ENCODE peak calls at places on chromosomes 7 and 10, in five cellular contexts. E is esophagus squamous epithelium, Y is endodermal cell, S is left ventricle myocardium inferior, W is kidney. L is an unnamed sample. For H3K4me1 and H3K36me3, the result is how much of the 10 kb centered on the place peaks cover.

GRCh38 chr7:17545348-17545747 is 246.9 kb downstream of the AHR start:
- DNase-seq in E (no peak), Y (no peak), W (no peak), S (no peak), L (no peak)

GRCh38 chr10:71268247-71268691 is 50.8 kb upstream of the SLC29A3 start:
- DNase-seq in W (no peak), E (no peak), Y (peak), S (no peak), L (peak)

GRCh38 chr10:70918851-70919530 is 30.6 kb upstream of the PCBD1 start:
- DNase-seq in S (peak), Y (no peak), W (peak), E (no peak), L (no peak)

GRCh38 chr10:5538446-5538845 is 13.7 kb downstream of the CALML3 start:
- DNase-seq in S (no peak), Y (peak), E (no peak), W (peak), L (peak)

GRCh38 chr10:43782814-43783213 is 134.1 kb upstream of the ZNF32 start:
- DNase-seq in E (no peak), W (no peak), S (no peak), Y (no peak), L (no peak)

GRCh38 chr10:124384142-124384541 is 34.6 kb downstream of the OAT start:
- DNase-seq in W (no peak), E (no peak), Y (no peak), S (no peak), L (no peak)

GRCh38 chr7:44225566-44226395 is 25.0 kb downstream of the YKT6 start:
- DNase-seq in E (no peak), S (no peak), W (no peak), Y (no peak), L (no peak)

GRCh38 chr7:96501318-96501717 is 179.4 kb upstream of the SLC25A13 start:
- DNase-seq in E (no peak), S (no peak), W (no peak), Y (no peak), L (no peak)

GRCh38 chr7:46006723-46007122 is 85.7 kb upstream of the IGFBP3 start:
- DNase-seq in W (no peak), S (no peak), Y (no peak), E (no peak), L (no peak)

GRCh38 chr7:112182749-112183148 is 23.4 kb downstream of the DOCK4 start:
- DNase-seq in Y (no peak), E (no peak), W (peak), S (peak), L (no peak)

GRCh38 chr10:122531935-122532334 is 28.6 kb upstream of the DMBT1 start:
- DNase-seq in W (no peak), S (no peak), Y (no peak), E (no peak), L (no peak)

GRCh38 chr7:133781481-133782090 is 345.6 kb upstream of the LRGUK start:
- DNase-seq in S (no peak), E (no peak), W (no peak), Y (no peak), L (no peak)

GRCh38 chr7:154832557-154833138 is 170.3 kb downstream of the PAXIP1 start:
- DNase-seq in Y (peak), W (no peak), E (no peak), S (no peak), L (no peak)

GRCh38 chr7:1056006-1056784 is 11.8 kb downstream of the GPR146 start:
- DNase-seq in Y (no peak), E (no peak), S (peak), W (peak), L (no peak)

GRCh38 chr7:127792528-127793342 is 140.7 kb downstream of the SND1 start:
- DNase-seq in Y (peak), S (no peak), W (no peak), E (no peak), L (no peak)

DNA sequence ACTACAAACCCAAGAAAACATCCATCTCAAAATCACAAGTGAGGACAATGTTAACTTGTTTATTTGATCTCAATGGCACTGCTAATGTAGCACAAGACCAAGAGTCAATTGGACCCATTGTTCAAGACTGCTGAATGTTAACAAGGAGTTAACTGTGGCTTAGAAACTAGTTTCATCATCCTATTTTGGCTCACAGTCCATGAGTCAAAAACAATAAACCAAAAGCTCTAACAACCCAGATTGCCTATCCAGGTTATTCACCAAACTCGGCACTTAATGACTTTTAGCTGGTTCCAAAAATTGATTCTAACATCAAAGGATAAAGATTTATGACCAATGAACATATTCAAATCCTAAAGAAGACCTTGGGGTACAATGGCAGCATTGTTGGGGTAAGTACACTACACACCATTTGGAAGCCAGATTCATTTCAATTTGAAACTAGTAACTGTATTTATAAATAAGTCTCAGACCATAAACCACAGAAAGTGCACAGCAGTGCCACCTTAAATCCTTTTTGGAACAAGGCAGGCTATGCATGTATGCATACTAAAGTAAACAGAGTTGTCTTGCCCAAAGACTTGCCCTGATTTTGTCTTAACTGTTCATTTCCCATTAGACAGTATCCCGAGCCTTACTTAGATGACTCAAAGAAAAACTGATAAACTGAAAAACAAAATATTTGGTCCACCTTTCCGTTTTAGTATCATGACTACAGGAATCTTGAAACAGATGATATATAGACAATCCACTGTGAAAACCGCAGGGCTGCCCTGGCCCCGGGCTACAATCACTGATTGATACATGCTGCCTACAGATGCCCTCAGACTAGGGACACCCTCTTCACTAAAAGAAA is 84.5 kb downstream of the SRPK2 start:
- DNase-seq in E (no peak), Y (no peak), S (no peak), W (no peak), L (no peak)
- H3K4me1 ChIP-seq in E (under half), Y (under half), S (under half), W (under half), L (under half)

GRCh38 chr7:102198557-102198956 is 88.1 kb upstream of the SH2B2 start:
- DNase-seq in Y (no peak), S (no peak), W (no peak), E (no peak), L (no peak)
- H3K36me3 ChIP-seq in Y (half or more), S (half or more), W (under half), E (under half), L (under half)

GRCh38 chr7:159050703-159051102 is 94.0 kb downstream of the VIPR2 start:
- DNase-seq in W (no peak), E (no peak), S (no peak), Y (no peak), L (no peak)
- H3K4me3 ChIP-seq in W (no peak), E (no peak), S (no peak), Y (no peak), L (no peak)

DNA sequence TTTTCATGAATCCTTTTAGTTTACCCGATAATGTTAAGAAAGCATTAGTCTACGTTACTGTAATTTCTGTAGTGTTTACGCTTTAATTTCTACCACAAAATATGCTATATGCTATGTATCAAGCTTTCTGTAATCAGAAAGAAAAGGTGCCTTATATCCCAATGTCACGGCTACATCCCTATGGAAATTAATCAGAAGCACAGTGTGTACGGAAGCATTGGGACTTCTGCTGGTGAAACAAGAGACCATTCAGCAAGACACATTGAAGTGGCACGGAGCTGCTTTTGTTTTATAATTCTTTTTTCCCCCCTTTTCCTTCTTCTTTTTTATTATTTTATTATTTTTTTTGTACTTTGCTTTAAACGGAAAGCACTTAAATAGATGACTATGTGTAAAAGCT is 31.2 kb upstream of the SH2B2 start:
- DNase-seq in S (no peak), Y (no peak), E (no peak), W (no peak), L (no peak)
- H3K4me1 ChIP-seq in S (under half), Y (under half), E (under half), W (under half), L (under half)

L was measured in uterus.